ENCODE peak calls at places on chromosomes 16 and 17, in ten cellular contexts. B is GM13976, D is fibroblast of lung, V is tibial nerve, Y is B cell, J is suprapubic skin, F is endothelial cell of umbilical vein, Q is MM.1S, X is kidney, O is GM12864. E is an unnamed sample.

GRCh38 chr17:42387221-42387657 is 1.0 kb downstream of the STAT3 start:
- DNase-seq in D (peak; percentile 76), V (no peak), O (no peak), F (peak; percentile 64), J (peak; percentile 28), B (no peak), X (no peak), Y (no peak), Q (no peak), E (no peak)

GRCh38 chr17:59859444-59860025 is 33.2 kb downstream of the TUBD1 start:
- DNase-seq in Q (peak; percentile 52), B (peak; percentile 32), X (no peak), J (no peak), F (peak; percentile 76), V (no peak), Y (peak; percentile 41), D (peak; percentile 54), O (no peak), E (peak; percentile 15)

GRCh38 chr16:17470002-17470870 is 524 bp downstream of the XYLT1 start:
- DNase-seq in J (no peak), B (no peak), Q (peak; percentile 16), D (no peak), V (no peak), O (no peak), X (peak; percentile 83), Y (peak; percentile 64), F (no peak), E (peak; percentile 72)

GRCh38 chr17:57708401-57708800 is 36.7 kb downstream of the CCDC182 start:
- DNase-seq in F (no peak), J (no peak), X (no peak), V (no peak), B (no peak), Y (no peak), O (no peak), D (no peak), Q (no peak), E (no peak)

GRCh38 chr17:47316316-47316715 is 7.4 kb upstream of the EFCAB13 start:
- DNase-seq in F (peak; percentile 67), X (no peak), D (peak; percentile 62), B (no peak), Q (no peak), Y (no peak), V (no peak), O (no peak), J (no peak), E (no peak)

GRCh38 chr16:55326261-55326802 is 2.3 kb downstream of the IRX6 start:
- DNase-seq in O (no peak), B (peak; percentile 8), X (peak; percentile 65), J (no peak), F (no peak), V (no peak), Q (no peak), D (no peak), Y (no peak), E (no peak)

GRCh38 chr17:80630721-80631120 is 86.1 kb downstream of the RPTOR start:
- DNase-seq in B (no peak), O (no peak), X (no peak), Q (no peak), D (no peak), F (no peak), J (no peak), Y (no peak), V (no peak), E (no peak)

GRCh38 chr17:34146440-34147043 is 108.5 kb upstream of the CCL2 start:
- DNase-seq in Q (peak; percentile 74), B (peak; percentile 51), D (no peak), F (no peak), Y (peak; percentile 44), V (no peak), J (no peak), O (no peak), X (no peak), E (peak; percentile 59)

GRCh38 chr16:24488045-24488444 is 51.3 kb upstream of the RBBP6 start:
- DNase-seq in D (no peak), O (no peak), B (no peak), Q (no peak), V (no peak), X (no peak), J (no peak), Y (no peak), F (no peak), E (no peak)

GRCh38 chr16:84553873-84554399 is 49.5 kb upstream of the MEAK7 start:
- DNase-seq in F (no peak), O (no peak), Q (no peak), B (no peak), D (no peak), V (no peak), Y (no peak), J (no peak), X (no peak), E (no peak)

GRCh38 chr17:7478276-7479138 is 924 bp downstream of the ZBTB4 start:
- DNase-seq in D (peak; percentile 27), Y (peak; percentile 81), B (peak; percentile 79), Q (no peak), V (no peak), F (peak; percentile 35), O (no peak), X (peak; percentile 87), J (no peak), E (peak; percentile 76)

GRCh38 chr17:15451681-15452080 is 15.7 kb downstream of the CDRT4 start:
- DNase-seq in B (no peak), X (no peak), Y (no peak), D (no peak), Q (no peak), O (no peak), F (no peak), J (no peak), V (no peak), E (no peak)

DNA sequence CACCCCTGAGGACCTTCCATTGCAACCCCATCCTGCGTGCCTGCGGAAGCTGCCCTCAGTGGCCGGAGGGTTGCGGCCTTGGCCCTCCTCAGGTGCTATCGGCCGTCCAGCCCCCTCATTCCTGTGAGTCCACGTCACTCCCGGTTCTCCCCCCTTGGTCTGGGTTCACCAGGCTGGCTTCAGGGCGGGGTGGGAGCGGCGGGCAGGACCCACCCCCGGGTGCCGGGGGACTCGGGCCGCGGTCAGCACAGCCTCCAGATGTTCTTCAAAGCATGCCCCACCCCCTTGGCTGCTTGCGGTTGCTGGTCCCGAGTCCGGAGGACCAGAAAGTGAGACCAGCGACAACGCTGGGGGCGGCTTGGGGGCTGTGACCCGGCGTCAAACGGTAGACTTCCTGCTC is 4.4 kb downstream of the ZNF469 start:
- DNase-seq in F (no peak), Q (no peak), V (no peak), J (no peak), O (no peak), B (no peak), X (peak; percentile 71), Y (no peak), D (no peak), E (no peak)
- TF ChIP-seq CTCF in F (no peak), Q (no peak), V (no peak), J (no peak), O (no peak), B (no peak), X (no peak), Y (no peak), D (no peak), E (no peak)

DNA sequence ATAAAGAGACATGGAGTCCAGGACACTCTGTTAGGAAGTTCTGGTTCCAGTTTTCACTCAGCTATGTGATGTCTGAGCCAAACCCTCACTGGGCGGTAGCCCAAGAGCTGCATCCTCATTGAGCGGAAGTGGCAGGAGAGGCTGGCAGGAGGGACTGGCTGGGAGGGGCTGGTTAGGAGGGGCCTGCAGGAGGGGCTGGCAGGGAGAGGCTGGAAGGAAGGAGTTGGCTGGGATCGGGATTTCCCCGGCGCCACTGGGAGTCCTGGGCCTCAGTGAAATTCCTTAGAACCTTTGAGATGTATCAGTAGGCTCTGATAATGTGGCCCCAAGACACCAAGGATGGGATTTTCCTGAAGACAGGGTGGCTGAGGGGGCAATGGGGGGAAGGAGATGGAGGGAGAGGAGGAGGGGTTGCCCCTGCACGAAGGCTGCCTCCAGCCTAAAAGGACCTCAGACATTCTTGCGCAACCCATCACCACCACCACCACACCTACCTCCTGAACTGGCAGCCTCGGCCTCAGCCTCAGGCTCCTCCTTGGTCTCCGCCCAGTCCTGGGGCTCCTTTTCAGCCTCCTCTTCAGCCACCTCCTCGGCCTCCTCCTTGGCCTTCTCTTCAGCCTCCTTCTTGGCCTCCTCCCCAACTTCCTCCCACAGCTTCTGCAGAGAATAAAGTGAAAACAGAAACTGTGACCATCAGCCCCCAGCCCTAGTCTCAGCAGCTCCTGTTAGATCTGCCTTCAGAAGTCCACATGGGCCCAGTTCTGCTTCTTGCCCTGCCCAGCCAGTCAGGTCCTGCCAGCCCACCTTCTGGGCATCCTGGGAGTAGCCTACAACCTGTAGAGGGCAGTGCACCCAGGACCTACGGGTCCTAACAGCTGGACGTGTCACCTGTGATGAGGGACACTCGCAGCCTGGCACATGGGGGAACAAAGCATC is 31.7 kb downstream of the CNGB1 start:
- DNase-seq in Q (no peak), O (no peak), X (peak; percentile 90), F (peak; percentile 9), V (peak; percentile 33), B (no peak), Y (no peak), D (peak; percentile 82), J (peak; percentile 81), E (no peak)
- TF ChIP-seq CTCF in Q (peak; percentile 36), O (no peak), X (no peak), F (no peak), V (no peak), B (no peak), Y (no peak), D (peak; percentile 8), J (no peak), E (no peak)

DNA sequence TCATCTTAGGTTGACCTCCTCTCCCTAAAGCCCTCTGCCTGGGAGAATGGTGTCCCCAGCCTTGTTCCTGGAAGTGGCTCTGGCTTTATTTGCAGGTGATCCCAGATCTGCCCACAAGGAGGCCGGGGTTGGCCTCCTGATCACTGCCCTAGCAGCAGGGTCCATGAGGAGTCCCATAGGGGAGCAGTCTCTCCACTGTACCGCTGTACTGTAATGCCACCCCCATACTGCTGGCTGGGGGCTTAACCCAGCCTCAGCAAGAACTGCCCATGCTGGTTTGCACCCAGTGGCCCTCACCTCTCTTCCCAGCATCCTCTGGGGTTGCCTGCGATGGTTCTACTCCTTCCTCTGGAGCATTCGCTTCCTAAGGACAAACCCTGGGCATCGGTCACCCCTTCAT is 39.1 kb downstream of the PSME3IP1 start:
- DNase-seq in Q (no peak), D (no peak), X (no peak), V (no peak), J (no peak), Y (no peak), F (no peak), O (no peak), B (no peak), E (no peak)
- TF ChIP-seq CTCF in Q (peak; percentile 12), D (peak; percentile 29), X (no peak), V (no peak), J (no peak), Y (no peak), F (peak; percentile 8), O (peak; percentile 37), B (no peak), E (no peak)

DNA sequence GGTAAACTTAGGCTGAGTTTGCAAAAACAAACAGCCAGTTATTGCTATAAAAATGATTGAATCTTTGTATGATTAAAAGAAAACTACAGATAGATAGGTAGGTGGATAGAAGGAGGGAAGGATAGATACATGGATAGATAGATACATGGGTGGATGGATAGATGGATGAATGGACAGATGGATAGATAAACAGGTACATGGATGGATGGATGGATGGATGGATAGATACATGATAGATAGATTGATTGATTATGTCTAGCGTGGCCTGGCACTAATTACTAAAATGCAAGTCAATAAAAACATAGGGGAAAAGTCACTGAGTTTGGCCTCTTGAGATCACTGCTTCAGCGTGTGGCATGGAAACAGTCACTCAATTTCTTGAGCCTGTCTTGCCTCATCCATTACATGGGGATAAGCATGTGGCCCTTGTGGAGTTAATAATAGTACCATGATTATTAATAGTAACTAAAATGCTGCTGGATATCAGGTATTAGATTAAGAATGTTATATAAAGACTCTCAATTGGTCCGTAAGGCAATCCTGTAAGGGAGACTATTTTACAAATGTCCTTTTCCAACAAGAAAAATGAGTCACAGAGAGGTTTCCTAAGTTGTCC is 184.9 kb downstream of the HS3ST3A1 start:
- DNase-seq in Y (no peak), B (no peak), D (no peak), F (no peak), V (no peak), O (no peak), Q (no peak), J (no peak), X (no peak), E (no peak)
- TF ChIP-seq CTCF in Y (no peak), B (no peak), D (no peak), F (no peak), V (no peak), O (no peak), Q (no peak), J (no peak), X (no peak), E (no peak)